ENCODE peak calls at places on chromosomes 4 and X, in seven cellular contexts. I, R, C, J, M, B and D are unnamed samples. For H3K4me1, the result is how much of the 10 kb centered on the place peaks cover.

GRCh38 chr4:71292228-71292627 is 46.6 kb upstream of the SLC4A4 start:
- DNase-seq in R (no peak), B (no peak), M (no peak), J (no peak), C (no peak), I (no peak), D (no peak)

GRCh38 chrX:13085533-13085932 is 41.1 kb upstream of the FAM9C start:
- DNase-seq in C (no peak), J (no peak), M (no peak), R (no peak), I (no peak), B (no peak), D (no peak)

GRCh38 chr4:8495803-8496202 is 55.2 kb downstream of the TRMT44 start:
- DNase-seq in R (no peak), I (no peak), C (no peak), B (no peak), M (no peak), J (no peak), D (peak)

GRCh38 chrX:119887721-119888425 is 7.8 kb upstream of the AKAP14 start:
- DNase-seq in B (peak), C (peak), J (peak), R (peak), M (peak), I (peak), D (peak)

GRCh38 chr4:15078682-15079642 is 76.7 kb downstream of the CPEB2 start:
- DNase-seq in J (no peak), R (peak), C (no peak), B (no peak), M (no peak), I (no peak), D (no peak)

GRCh38 chrX:110671068-110671803 is 124.4 kb downstream of the CHRDL1 start:
- DNase-seq in M (no peak), B (no peak), C (no peak), I (no peak), R (peak), J (no peak), D (no peak)

GRCh38 chr4:13980317-13980716 is 352.8 kb upstream of the BOD1L1 start:
- DNase-seq in B (no peak), C (no peak), R (peak), I (no peak), J (no peak), M (no peak), D (no peak)

GRCh38 chr4:5467111-5467510 is 241.2 kb downstream of the EVC2 start:
- DNase-seq in J (no peak), B (no peak), I (no peak), R (no peak), C (no peak), M (no peak), D (no peak)

GRCh38 chr4:134202136-134202535 is 547 bp upstream of the PABPC4L start:
- DNase-seq in B (no peak), J (no peak), R (no peak), M (no peak), I (no peak), C (no peak), D (peak)

GRCh38 chr4:68074397-68074796 is 55.3 kb downstream of the TMPRSS11F start:
- DNase-seq in M (no peak), R (peak), I (no peak), B (no peak), J (no peak), C (no peak), D (no peak)

GRCh38 chr4:140884431-140885058 is 128.4 kb upstream of the TBC1D9 start:
- DNase-seq in I (no peak), R (peak), J (peak), B (peak), C (no peak), M (peak), D (peak)

GRCh38 chr4:10753326-10753725 is 68.8 kb upstream of the CLNK start:
- DNase-seq in B (no peak), R (peak), I (no peak), C (no peak), J (no peak), M (no peak), D (no peak)

GRCh38 chrX:100479329-100479728 is 69.3 kb upstream of the PCDH19 start:
- DNase-seq in I (no peak), J (no peak), B (no peak), M (no peak), C (no peak), R (no peak), D (no peak)

GRCh38 chr4:146959692-146960091 is 14.0 kb upstream of the TTC29 start:
- DNase-seq in R (peak), J (no peak), B (no peak), M (peak), I (no peak), C (no peak), D (no peak)

GRCh38 chr4:185640809-185641675 is 105.7 kb upstream of the PDLIM3 start:
- DNase-seq in R (peak), I (no peak), B (no peak), C (no peak), M (peak), J (no peak), D (peak)

GRCh38 chr4:140641789-140642439 is 73.2 kb upstream of the UCP1 start:
- DNase-seq in I (peak), M (no peak), C (peak), J (no peak), B (peak), R (no peak), D (no peak)

GRCh38 chrX:116272328-116272727 is 101.8 kb downstream of the AGTR2 start:
- DNase-seq in B (peak), R (peak), C (no peak), M (no peak), I (no peak), J (no peak), D (no peak)

GRCh38 chr4:152240232-152240631 is 295.7 kb downstream of the FBXW7 start:
- DNase-seq in J (no peak), M (no peak), I (no peak), R (no peak), B (no peak), C (no peak), D (no peak)

GRCh38 chr4:152159773-152160172 is 376.1 kb downstream of the FBXW7 start:
- DNase-seq in R (no peak), I (no peak), C (no peak), B (no peak), M (peak), J (no peak), D (no peak)

GRCh38 chrX:11768039-11768438 is 10.0 kb downstream of the MSL3 start:
- DNase-seq in C (no peak), J (no peak), B (no peak), M (no peak), I (no peak), R (no peak), D (no peak)

GRCh38 chr4:142238589-142238988 is 602.2 kb downstream of the IL15 start:
- DNase-seq in I (no peak), B (no peak), R (peak), M (no peak), C (no peak), J (no peak), D (no peak)

GRCh38 chrX:72621619-72622485 is 49.2 kb upstream of the HDAC8 start:
- DNase-seq in I (no peak), M (no peak), B (no peak), C (no peak), R (peak), J (no peak), D (no peak)

GRCh38 chr4:131499139-131499873 is 1649.8 kb upstream of the PCDH10 start:
- DNase-seq in B (no peak), M (no peak), I (no peak), J (no peak), C (no peak), R (peak), D (no peak)

GRCh38 chr4:39043697-39044363 is 11.6 kb upstream of the TMEM156 start:
- DNase-seq in B (no peak), M (no peak), R (peak), J (no peak), C (no peak), I (no peak), D (peak)

GRCh38 chrX:1584237-1585011 is 7.0 kb upstream of the AKAP17A start:
- DNase-seq in C (no peak), I (no peak), B (peak), J (no peak), M (no peak), R (no peak), D (no peak)

GRCh38 chrX:84487365-84488353 is 14.6 kb downstream of the HDX start:
- DNase-seq in C (no peak), J (no peak), I (no peak), M (no peak), B (no peak), R (no peak), D (no peak)

GRCh38 chr4:86934147-86934771 is 552 bp upstream of the AFF1 start:
- DNase-seq in I (no peak), J (no peak), R (peak), M (peak), B (no peak), C (no peak), D (peak)

GRCh38 chr4:1674682-1675081 is 9.4 kb downstream of the FAM53A start:
- DNase-seq in C (no peak), M (no peak), B (no peak), I (no peak), J (no peak), R (no peak), D (no peak)

GRCh38 chr4:109912706-109913621 is at the start of gene EGF:
- DNase-seq in J (no peak), B (no peak), C (no peak), I (no peak), M (peak), R (peak), D (peak)

GRCh38 chr4:10164877-10165283 is 48.3 kb upstream of the WDR1 start:
- DNase-seq in C (no peak), B (no peak), J (no peak), R (peak), M (peak), I (no peak), D (peak)

GRCh38 chr4:86014599-86014998 is 345.3 kb downstream of the MAPK10 start:
- DNase-seq in M (peak), B (no peak), J (no peak), I (no peak), C (no peak), R (no peak), D (no peak)

GRCh38 chr4:1371151-1371830 is 24.3 kb downstream of the UVSSA start:
- DNase-seq in I (peak), J (peak), B (no peak), R (no peak), M (no peak), C (no peak), D (no peak)

GRCh38 chr4:55736605-55737183 is 82.9 kb upstream of the EXOC1L start:
- DNase-seq in J (no peak), B (no peak), I (no peak), R (peak), M (no peak), C (no peak), D (no peak)

GRCh38 chrX:46755656-46756055 is 3.3 kb downstream of the SLC9A7 start:
- DNase-seq in I (no peak), C (no peak), B (no peak), J (no peak), R (no peak), M (no peak), D (no peak)

GRCh38 chrX:8960809-8961413 is 73.0 kb downstream of the FAM9B start:
- DNase-seq in M (no peak), C (no peak), B (no peak), I (no peak), J (no peak), R (peak), D (no peak)

GRCh38 chr4:108794136-108794535 is 31.3 kb upstream of the ETNPPL start:
- DNase-seq in C (no peak), R (peak), J (no peak), B (no peak), I (no peak), M (no peak), D (no peak)

GRCh38 chr4:25903905-25904747 is 9.9 kb upstream of the SMIM20 start:
- DNase-seq in I (no peak), R (peak), M (no peak), B (no peak), C (no peak), J (no peak), D (no peak)

GRCh38 chrX:109268340-109268739 is 213.5 kb downstream of the GUCY2F start:
- DNase-seq in C (no peak), M (no peak), I (no peak), J (no peak), B (no peak), R (no peak), D (no peak)

GRCh38 chr4:6887591-6888371 is 21.8 kb upstream of the TBC1D14 start:
- DNase-seq in J (peak), R (no peak), C (peak), M (peak), I (no peak), B (no peak), D (no peak)
- H3K4me1 ChIP-seq in J (under half), R (under half), C (half or more), M (under half), I (under half), B (under half), D (under half)

DNA sequence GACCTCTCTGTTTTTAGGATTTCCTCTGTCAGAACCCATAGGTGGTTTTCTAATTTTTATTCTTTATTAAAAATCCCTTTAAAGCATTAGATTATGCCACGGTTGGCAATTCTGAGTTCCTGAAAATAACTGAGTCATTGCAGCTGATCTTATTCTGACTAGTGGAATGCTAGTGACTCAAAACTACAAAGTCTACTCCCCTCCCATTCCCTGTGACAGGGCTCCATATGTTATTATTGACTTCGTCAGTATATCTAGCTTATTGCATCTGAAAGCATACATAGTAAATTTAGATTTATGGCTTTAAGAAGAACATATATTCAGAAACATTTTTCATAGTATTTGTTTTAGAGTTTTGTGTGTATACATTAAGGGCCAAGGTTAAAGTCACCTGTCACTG is 38.5 kb downstream of the HERC3 start:
- DNase-seq in J (no peak), B (no peak), C (no peak), R (peak), M (no peak), I (no peak), D (no peak)
- H3K4me1 ChIP-seq in J (under half), B (under half), C (under half), R (under half), M (under half), I (under half), D (under half)

DNA sequence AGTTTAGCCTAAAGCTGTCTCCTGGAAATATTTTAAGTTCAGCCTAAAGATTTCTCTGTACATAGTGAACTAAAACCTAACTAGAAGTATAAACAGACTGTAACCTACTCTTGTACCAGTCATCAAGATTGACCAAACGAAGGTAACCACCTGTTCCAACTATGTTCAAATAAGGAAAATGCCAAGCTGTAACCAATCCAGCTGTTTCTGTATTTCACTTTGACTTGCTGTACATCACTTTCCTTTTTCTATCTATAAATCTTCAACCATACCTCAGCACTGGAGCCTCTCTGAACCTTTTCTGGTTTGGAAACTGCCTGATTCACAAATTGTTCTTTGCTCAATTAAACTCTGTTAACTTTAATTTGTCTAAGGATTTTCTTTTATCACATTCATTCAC is 3.1 kb upstream of the CYSLTR1 start:
- DNase-seq in I (no peak), C (no peak), J (no peak), M (no peak), B (no peak), R (no peak), D (no peak)
- H3K4me1 ChIP-seq in I (under half), C (under half), J (under half), M (under half), B (under half), R (under half), D (under half)

GRCh38 chr4:2786152-2786671 is 6.7 kb upstream of the SH3BP2 start:
- DNase-seq in I (peak), J (no peak), R (no peak), C (no peak), M (no peak), B (no peak), D (no peak)

GRCh38 chr4:2785613-2786012 is 7.3 kb upstream of the SH3BP2 start:
- DNase-seq in I (peak), R (no peak), M (no peak), B (no peak), J (no peak), C (no peak), D (no peak)

GRCh38 chr4:2787230-2788100 is 5.4 kb upstream of the SH3BP2 start:
- DNase-seq in C (no peak), B (no peak), M (no peak), R (no peak), J (peak), I (peak), D (no peak)

GRCh38 chr4:2788101-2788500 is 4.8 kb upstream of the SH3BP2 start:
- DNase-seq in I (peak), R (no peak), B (no peak), C (no peak), J (no peak), M (no peak), D (no peak)

DNA sequence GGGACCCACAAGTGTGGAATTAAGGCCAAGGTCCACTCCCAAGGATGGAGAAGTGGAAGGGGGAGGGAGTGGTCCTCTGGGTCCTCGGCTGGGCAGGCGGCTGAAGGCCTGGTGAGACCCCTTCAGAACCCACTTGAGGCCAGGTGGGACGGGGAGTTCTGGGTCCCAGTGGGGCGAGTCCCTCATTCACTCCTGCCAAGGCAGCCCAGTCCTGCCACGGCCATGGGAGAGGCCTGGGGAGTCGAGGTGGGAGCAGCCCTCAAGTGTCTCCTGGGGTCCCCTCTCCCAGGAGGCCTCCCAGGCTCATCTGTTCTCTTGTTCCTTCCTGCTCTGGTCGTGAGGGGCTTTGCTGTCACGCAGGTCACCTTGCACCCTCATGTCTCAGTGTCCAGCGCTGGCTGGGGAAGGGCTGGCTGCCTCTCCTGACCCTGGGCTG is 6.1 kb upstream of the SH3BP2 start:
- DNase-seq in J (no peak), R (no peak), B (no peak), M (no peak), I (no peak), C (no peak), D (no peak)
- H3K4me1 ChIP-seq in J (under half), R (under half), B (under half), M (under half), I (under half), C (under half), D (under half)

GRCh38 chr4:147965873-147966272 is 234.0 kb downstream of the ARHGAP10 start:
- DNase-seq in J (no peak), M (no peak), R (no peak), I (no peak), B (no peak), C (no peak), D (no peak)
- H3K4me1 ChIP-seq in J (under half), M (under half), R (under half), I (under half), B (under half), C (under half), D (under half)

DNA sequence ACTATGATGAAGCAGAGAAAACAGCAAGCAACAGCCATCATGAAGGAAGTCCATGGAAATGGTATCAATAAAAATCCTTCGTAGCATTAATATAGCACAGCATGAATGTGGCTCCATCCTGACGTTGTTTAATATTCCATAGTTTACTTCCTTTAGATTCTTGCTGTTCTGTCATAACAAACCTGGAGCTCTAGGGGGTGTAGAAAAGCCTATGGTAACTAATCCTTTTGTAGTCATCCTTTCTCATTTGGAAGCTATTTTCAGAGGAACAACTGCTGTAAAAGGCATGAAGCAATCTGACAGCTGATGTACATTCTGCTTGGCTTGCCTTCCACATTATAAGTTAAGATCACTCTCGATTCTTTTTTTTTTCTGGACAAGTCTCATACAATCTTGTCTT is 909 bp downstream of the MYOZ2 start:
- DNase-seq in R (peak), I (no peak), C (no peak), M (peak), B (no peak), J (no peak), D (no peak)
- H3K4me1 ChIP-seq in R (half or more), I (under half), C (under half), M (under half), B (under half), J (under half), D (under half)